ENCODE peak calls at places on chromosomes 4 and X, in ten cellular contexts. K, I, Z, W, Y, R, E, O, X and G are unnamed samples.

GRCh38 chr4:6520051-6520450 is 47.6 kb upstream of the PPP2R2C start:
- DNase-seq in K (no peak), I (no peak), Z (no peak), W (no peak), Y (no peak), R (no peak), E (peak), O (no peak), X (no peak), G (no peak)

GRCh38 chr4:8435656-8436121 is 4.8 kb downstream of the ACOX3 start:
- DNase-seq in K (no peak), I (peak), Z (peak), W (no peak), Y (no peak), R (no peak), E (no peak), O (peak), X (peak), G (no peak)

GRCh38 chr4:63528592-63528991 is 880.7 kb downstream of the TECRL start:
- DNase-seq in K (no peak), I (no peak), Z (no peak), W (no peak), Y (no peak), R (no peak), E (no peak), O (no peak), X (no peak), G (no peak)

GRCh38 chr4:174714393-174715211 is 114.4 kb downstream of the GLRA3 start:
- DNase-seq in K (no peak), I (peak), Z (no peak), W (peak), Y (no peak), R (no peak), E (peak), O (peak), X (peak), G (no peak)

GRCh38 chrX:68724531-68725020 is 77.1 kb downstream of the STARD8 start:
- DNase-seq in K (no peak), I (peak), Z (no peak), W (no peak), Y (no peak), R (peak), E (peak), O (no peak), X (no peak), G (no peak)

GRCh38 chr4:144705861-144706590 is 60.1 kb downstream of the HHIP start:
- DNase-seq in K (no peak), I (no peak), Z (no peak), W (no peak), Y (no peak), R (no peak), E (no peak), O (no peak), X (no peak), G (no peak)

GRCh38 chr4:152464030-152464823 is 71.7 kb downstream of the FBXW7 start:
- DNase-seq in K (no peak), I (no peak), Z (no peak), W (no peak), Y (no peak), R (no peak), E (no peak), O (no peak), X (no peak), G (no peak)

GRCh38 chrX:10365532-10366265 is 208.9 kb downstream of the CLCN4 start:
- DNase-seq in K (no peak), I (no peak), Z (no peak), W (no peak), Y (no peak), R (no peak), E (no peak), O (no peak), X (no peak), G (no peak)

GRCh38 chr4:67723949-67724348 is 23.0 kb upstream of the UBA6 start:
- DNase-seq in K (no peak), I (no peak), Z (no peak), W (no peak), Y (no peak), R (no peak), E (no peak), O (no peak), X (no peak), G (no peak)

GRCh38 chr4:110484767-110485166 is 8.8 kb downstream of the ENPEP start:
- DNase-seq in K (no peak), I (no peak), Z (no peak), W (no peak), Y (no peak), R (no peak), E (no peak), O (no peak), X (no peak), G (no peak)

GRCh38 chr4:10346023-10346422 is 111.2 kb downstream of the ZNF518B start:
- DNase-seq in K (no peak), I (no peak), Z (no peak), W (no peak), Y (no peak), R (no peak), E (no peak), O (no peak), X (no peak), G (no peak)

GRCh38 chrX:154378799-154379568 is at the start of gene EMD:
- DNase-seq in K (peak), I (peak), Z (peak), W (peak), Y (peak), R (peak), E (peak), O (peak), X (peak), G (peak)

GRCh38 chrX:2928127-2928582 is 984 bp downstream of the ARSD start:
- DNase-seq in K (peak), I (peak), Z (no peak), W (peak), Y (peak), R (peak), E (peak), O (peak), X (peak), G (peak)
- TF ChIP-seq EP300 in K (no peak), I (no peak), Z (no peak), W (no peak), Y (no peak), R (no peak), E (no peak), O (no peak), X (no peak), G (no peak)

GRCh38 chr4:143381171-143382118 is 44.8 kb downstream of the GAB1 start:
- DNase-seq in K (peak), I (peak), Z (no peak), W (no peak), Y (peak), R (peak), E (peak), O (peak), X (peak), G (peak)
- TF ChIP-seq POLR2A in K (no peak), I (no peak), Z (no peak), W (no peak), Y (peak), R (no peak), E (no peak), O (no peak), X (no peak), G (no peak)

DNA sequence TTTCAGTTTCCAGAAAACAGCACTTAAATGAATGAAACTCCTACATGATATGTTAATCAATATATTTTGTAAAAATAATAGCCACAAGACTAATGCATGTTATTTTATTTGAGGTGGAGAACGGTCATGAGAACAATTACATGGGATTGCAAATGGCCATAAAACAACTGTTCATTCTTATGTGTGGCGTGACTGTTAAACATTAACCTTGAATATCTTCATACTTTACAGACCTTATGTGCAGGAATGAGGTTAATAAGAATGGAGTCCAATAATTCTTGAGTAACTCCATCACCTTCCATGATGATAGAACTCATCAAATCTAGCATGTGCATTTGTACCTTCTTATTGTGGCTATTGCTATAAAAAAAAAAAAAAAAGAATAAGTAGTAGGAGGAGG is 55.3 kb downstream of the PDS5A start:
- DNase-seq in K (no peak), I (no peak), Z (no peak), W (no peak), Y (no peak), R (no peak), E (no peak), O (no peak), X (no peak), G (no peak)
- TF ChIP-seq CTCF in K (no peak), I (no peak), Z (no peak), W (no peak), Y (no peak), R (no peak), E (no peak), O (no peak), X (no peak), G (no peak)

DNA sequence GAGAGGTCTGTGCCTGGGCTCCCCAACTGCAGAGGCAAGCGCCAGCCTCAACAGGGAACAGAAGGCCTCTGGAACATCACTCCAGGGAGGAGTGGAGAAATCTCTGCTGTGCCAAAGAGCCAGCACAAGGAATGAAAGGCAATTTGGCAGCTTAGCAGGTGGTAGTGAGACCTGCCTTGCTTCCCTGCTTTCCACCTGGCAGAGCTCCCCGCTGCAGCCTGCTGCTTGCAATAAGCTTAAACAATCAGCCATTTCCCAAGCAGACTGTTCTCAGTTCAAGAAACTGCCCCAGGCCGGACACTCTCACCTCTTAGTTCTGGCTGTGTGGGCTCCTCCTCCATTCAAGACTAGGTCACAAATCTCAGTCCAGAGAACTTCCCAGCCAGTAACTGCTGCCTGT is 370.6 kb downstream of the MAGEB5 start:
- DNase-seq in K (no peak), I (no peak), Z (no peak), W (no peak), Y (no peak), R (no peak), E (no peak), O (no peak), X (no peak), G (no peak)
- TF ChIP-seq EP300 in K (no peak), I (no peak), Z (no peak), W (no peak), Y (no peak), R (no peak), E (no peak), O (no peak), X (no peak), G (no peak)

GRCh38 chr4:120923201-120923522 is 636 bp upstream of the PRDM5 start:
- DNase-seq in K (no peak), I (no peak), Z (no peak), W (no peak), Y (no peak), R (no peak), E (no peak), O (no peak), X (no peak), G (no peak)

GRCh38 chr4:120922390-120923200 is at the start of gene PRDM5:
- DNase-seq in K (peak), I (peak), Z (no peak), W (peak), Y (peak), R (peak), E (peak), O (peak), X (peak), G (no peak)

GRCh38 chr4:120919358-120919757 is 3.2 kb downstream of the PRDM5 start:
- DNase-seq in K (no peak), I (no peak), Z (no peak), W (no peak), Y (no peak), R (no peak), E (no peak), O (no peak), X (no peak), G (no peak)

GRCh38 chr4:120920666-120921065 is 1.9 kb downstream of the PRDM5 start:
- DNase-seq in K (no peak), I (no peak), Z (no peak), W (no peak), Y (no peak), R (no peak), E (no peak), O (no peak), X (no peak), G (no peak)

GRCh38 chr4:120921456-120922389 is 803 bp downstream of the PRDM5 start:
- DNase-seq in K (peak), I (peak), Z (no peak), W (peak), Y (peak), R (peak), E (peak), O (peak), X (peak), G (no peak)
- TF ChIP-seq POLR2A in K (no peak), I (no peak), Z (no peak), W (peak), Y (peak), R (no peak), E (no peak), O (peak), X (no peak), G (no peak)

GRCh38 chr4:122000849-122001248 is 49.0 kb upstream of the TRPC3 start:
- DNase-seq in K (no peak), I (no peak), Z (no peak), W (no peak), Y (no peak), R (no peak), E (no peak), O (no peak), X (no peak), G (no peak)

GRCh38 chr4:122003335-122003734 is 51.5 kb upstream of the TRPC3 start:
- DNase-seq in K (no peak), I (no peak), Z (peak), W (peak), Y (no peak), R (no peak), E (no peak), O (peak), X (no peak), G (no peak)

GRCh38 chr4:121995790-121996537 is 44.1 kb upstream of the TRPC3 start:
- DNase-seq in K (no peak), I (no peak), Z (no peak), W (no peak), Y (no peak), R (no peak), E (no peak), O (no peak), X (no peak), G (no peak)

GRCh38 chr4:121998024-121998423 is 46.2 kb upstream of the TRPC3 start:
- DNase-seq in K (no peak), I (no peak), Z (no peak), W (no peak), Y (no peak), R (no peak), E (no peak), O (no peak), X (no peak), G (no peak)
- TF ChIP-seq CTCF in K (no peak), I (no peak), Z (no peak), W (no peak), Y (no peak), R (no peak), E (no peak), O (no peak), X (no peak), G (no peak)

GRCh38 chr4:54659213-54660144 is 1.7 kb downstream of the KIT start:
- DNase-seq in K (peak), I (peak), Z (no peak), W (no peak), Y (no peak), R (no peak), E (no peak), O (no peak), X (no peak), G (no peak)

GRCh38 chr4:54657194-54657555 is 582 bp upstream of the KIT start:
- DNase-seq in K (peak), I (no peak), Z (no peak), W (no peak), Y (no peak), R (no peak), E (no peak), O (no peak), X (no peak), G (no peak)

GRCh38 chr4:54660145-54660535 is 2.4 kb downstream of the KIT start:
- DNase-seq in K (no peak), I (no peak), Z (no peak), W (no peak), Y (no peak), R (no peak), E (no peak), O (no peak), X (no peak), G (no peak)

GRCh38 chr4:54657556-54658313 is at the start of gene KIT:
- DNase-seq in K (peak), I (peak), Z (no peak), W (no peak), Y (no peak), R (peak), E (peak), O (peak), X (peak), G (no peak)

GRCh38 chr4:54658321-54659093 is 750 bp downstream of the KIT start:
- DNase-seq in K (peak), I (peak), Z (no peak), W (no peak), Y (no peak), R (peak), E (no peak), O (peak), X (peak), G (no peak)
- TF ChIP-seq EP300 in K (no peak), I (no peak), Z (no peak), W (no peak), Y (no peak), R (no peak), E (no peak), O (no peak), X (no peak), G (no peak)

GRCh38 chr4:2928242-2929155 is 34.7 kb downstream of the NOP14 start:
- DNase-seq in K (peak), I (peak), Z (no peak), W (no peak), Y (no peak), R (peak), E (no peak), O (no peak), X (peak), G (no peak)
- TF ChIP-seq POLR2A in K (no peak), I (no peak), Z (no peak), W (no peak), Y (no peak), R (no peak), E (no peak), O (no peak), X (no peak), G (no peak)

GRCh38 chr4:141851246-141851891 is 215.0 kb downstream of the IL15 start:
- DNase-seq in K (no peak), I (no peak), Z (no peak), W (no peak), Y (no peak), R (no peak), E (no peak), O (no peak), X (no peak), G (no peak)
- TF ChIP-seq CTCF in K (no peak), I (no peak), Z (no peak), W (no peak), Y (no peak), R (no peak), E (no peak), O (no peak), X (no peak), G (no peak)

DNA sequence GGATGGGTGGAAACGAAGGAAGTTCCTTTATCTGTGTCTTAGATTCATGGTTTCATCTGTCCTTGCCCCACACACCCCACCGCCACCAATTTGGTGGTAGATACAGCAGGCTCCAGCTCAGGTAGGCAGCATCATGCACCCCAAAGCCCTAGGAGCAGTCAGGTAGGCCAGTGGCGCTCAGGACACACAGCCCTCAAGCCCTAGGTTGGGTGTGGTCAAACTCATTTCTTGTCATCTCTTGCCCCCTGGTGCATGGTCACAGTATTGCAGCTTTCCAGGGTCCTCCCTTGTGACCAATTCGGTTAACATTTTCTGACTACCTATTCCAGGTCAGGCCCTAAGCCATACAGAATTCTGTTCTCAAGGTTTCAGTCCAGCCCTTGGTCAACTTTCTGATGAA is 14.5 kb upstream of the PRRG3 start:
- DNase-seq in K (no peak), I (peak), Z (peak), W (peak), Y (no peak), R (no peak), E (no peak), O (peak), X (no peak), G (peak)
- TF ChIP-seq EP300 in K (no peak), I (no peak), Z (no peak), W (no peak), Y (no peak), R (no peak), E (no peak), O (no peak), X (no peak), G (no peak)